ENCODE peak calls at places on chromosome 18, in four cellular contexts. One of them, this sample, is unnamed.

GRCh38 chr18:25896178-25896780 is 194.1 kb downstream of the SS18 start:
- DNase-seq in heart right ventricle: no peak
- DNase-seq in left ventricle myocardium inferior: no peak
- DNase-seq in CD8-positive, alpha-beta T cell: no peak
- DNase-seq in this sample: no peak

GRCh38 chr18:2681993-2682603 is 26.6 kb downstream of the SMCHD1 start:
- DNase-seq in left ventricle myocardium inferior: no peak
- DNase-seq in CD8-positive, alpha-beta T cell: no peak
- DNase-seq in heart right ventricle: no peak
- DNase-seq in this sample: no peak

GRCh38 chr18:59911600-59911999 is 11.8 kb downstream of the PMAIP1 start:
- DNase-seq in left ventricle myocardium inferior: no peak
- DNase-seq in CD8-positive, alpha-beta T cell: no peak
- DNase-seq in heart right ventricle: no peak
- DNase-seq in this sample: no peak

GRCh38 chr18:5481621-5482020 is 62.2 kb downstream of the EPB41L3 start:
- DNase-seq in left ventricle myocardium inferior: no peak
- DNase-seq in CD8-positive, alpha-beta T cell: no peak
- DNase-seq in heart right ventricle: no peak
- DNase-seq in this sample: no peak

GRCh38 chr18:35888329-35888728 is 84.2 kb upstream of the RMP24 start:
- DNase-seq in heart right ventricle: no peak
- DNase-seq in CD8-positive, alpha-beta T cell: no peak
- DNase-seq in left ventricle myocardium inferior: no peak
- DNase-seq in this sample: no peak

GRCh38 chr18:69890558-69890957 is 57.1 kb downstream of the CD226 start:
- DNase-seq in heart right ventricle: no peak
- DNase-seq in CD8-positive, alpha-beta T cell: no peak
- DNase-seq in left ventricle myocardium inferior: no peak
- DNase-seq in this sample: no peak

GRCh38 chr18:1848716-1849115 is 722.6 kb downstream of the METTL4 start:
- DNase-seq in CD8-positive, alpha-beta T cell: no peak
- DNase-seq in heart right ventricle: no peak
- DNase-seq in left ventricle myocardium inferior: no peak
- DNase-seq in this sample: no peak

GRCh38 chr18:41753826-41754225 is 201.2 kb upstream of the PIK3C3 start:
- DNase-seq in left ventricle myocardium inferior: no peak
- DNase-seq in CD8-positive, alpha-beta T cell: no peak
- DNase-seq in heart right ventricle: no peak
- DNase-seq in this sample: no peak

GRCh38 chr18:38369772-38370690 is 804.4 kb upstream of the CELF4 start:
- DNase-seq in left ventricle myocardium inferior: no peak
- DNase-seq in heart right ventricle: no peak
- DNase-seq in CD8-positive, alpha-beta T cell: no peak
- DNase-seq in this sample: no peak

GRCh38 chr18:60892855-60893254 is 440.4 kb upstream of the CDH20 start:
- DNase-seq in left ventricle myocardium inferior: no peak
- DNase-seq in heart right ventricle: no peak
- DNase-seq in CD8-positive, alpha-beta T cell: no peak
- DNase-seq in this sample: no peak

GRCh38 chr18:68033466-68033865 is 516.9 kb upstream of the DSEL start:
- DNase-seq in left ventricle myocardium inferior: no peak
- DNase-seq in heart right ventricle: no peak
- DNase-seq in CD8-positive, alpha-beta T cell: no peak
- DNase-seq in this sample: no peak

GRCh38 chr18:36149514-36150289 is 20.0 kb downstream of the ELP2 start:
- DNase-seq in heart right ventricle: no peak
- DNase-seq in CD8-positive, alpha-beta T cell: no peak
- DNase-seq in left ventricle myocardium inferior: no peak
- DNase-seq in this sample: no peak

GRCh38 chr18:37435996-37436395 is 129.6 kb downstream of the CELF4 start:
- DNase-seq in heart right ventricle: no peak
- DNase-seq in CD8-positive, alpha-beta T cell: no peak
- DNase-seq in left ventricle myocardium inferior: no peak
- DNase-seq in this sample: no peak

GRCh38 chr18:48024009-48024512 is 93.6 kb upstream of the SMAD2 start:
- DNase-seq in heart right ventricle: no peak
- DNase-seq in left ventricle myocardium inferior: no peak
- DNase-seq in CD8-positive, alpha-beta T cell: no peak
- DNase-seq in this sample: no peak

GRCh38 chr18:28884304-28884703 is 707.4 kb upstream of the CDH2 start:
- DNase-seq in heart right ventricle: no peak
- DNase-seq in left ventricle myocardium inferior: no peak
- DNase-seq in CD8-positive, alpha-beta T cell: no peak
- DNase-seq in this sample: no peak

GRCh38 chr18:54611819-54612218 is 20.8 kb downstream of the DYNAP start:
- DNase-seq in CD8-positive, alpha-beta T cell: no peak
- DNase-seq in left ventricle myocardium inferior: no peak
- DNase-seq in heart right ventricle: no peak
- DNase-seq in this sample: no peak

GRCh38 chr18:2515408-2515807 is 55.9 kb downstream of the METTL4 start:
- DNase-seq in heart right ventricle: no peak
- DNase-seq in left ventricle myocardium inferior: no peak
- DNase-seq in CD8-positive, alpha-beta T cell: no peak
- DNase-seq in this sample: no peak

GRCh38 chr18:4758980-4759379 is 303.9 kb upstream of the DLGAP1 start:
- DNase-seq in heart right ventricle: no peak
- DNase-seq in CD8-positive, alpha-beta T cell: no peak
- DNase-seq in left ventricle myocardium inferior: no peak
- DNase-seq in this sample: no peak

GRCh38 chr18:24846133-24846532 is 385.7 kb downstream of the HRH4 start:
- DNase-seq in CD8-positive, alpha-beta T cell: no peak
- DNase-seq in heart right ventricle: no peak
- DNase-seq in left ventricle myocardium inferior: no peak
- DNase-seq in this sample: no peak

GRCh38 chr18:34809697-34810096 is 99.6 kb downstream of the DTNA start:
- DNase-seq in CD8-positive, alpha-beta T cell: no peak
- DNase-seq in left ventricle myocardium inferior: peak; percentile 55
- DNase-seq in heart right ventricle: peak; percentile 41
- DNase-seq in this sample: peak; percentile 53

GRCh38 chr18:42028232-42028832 is 73.3 kb downstream of the PIK3C3 start:
- DNase-seq in CD8-positive, alpha-beta T cell: no peak
- DNase-seq in heart right ventricle: no peak
- DNase-seq in left ventricle myocardium inferior: no peak
- DNase-seq in this sample: peak; percentile 33

GRCh38 chr18:69528439-69528838 is 127.8 kb downstream of the DOK6 start:
- DNase-seq in heart right ventricle: no peak
- DNase-seq in CD8-positive, alpha-beta T cell: no peak
- DNase-seq in left ventricle myocardium inferior: no peak
- DNase-seq in this sample: no peak

GRCh38 chr18:76657428-76657827 is 162.4 kb upstream of the ZNF516 start:
- DNase-seq in heart right ventricle: no peak
- DNase-seq in left ventricle myocardium inferior: no peak
- DNase-seq in CD8-positive, alpha-beta T cell: no peak
- DNase-seq in this sample: no peak

GRCh38 chr18:59985289-59985688 is 85.5 kb downstream of the PMAIP1 start:
- DNase-seq in left ventricle myocardium inferior: no peak
- DNase-seq in CD8-positive, alpha-beta T cell: no peak
- DNase-seq in heart right ventricle: no peak
- DNase-seq in this sample: no peak

GRCh38 chr18:39223283-39223682 is 1657.7 kb upstream of the CELF4 start:
- DNase-seq in heart right ventricle: no peak
- DNase-seq in left ventricle myocardium inferior: no peak
- DNase-seq in CD8-positive, alpha-beta T cell: no peak
- DNase-seq in this sample: no peak

GRCh38 chr18:58552057-58552461 is 76.8 kb downstream of the ALPK2 start:
- DNase-seq in CD8-positive, alpha-beta T cell: no peak
- DNase-seq in heart right ventricle: no peak
- DNase-seq in left ventricle myocardium inferior: no peak
- DNase-seq in this sample: no peak

GRCh38 chr18:13376841-13377351 is 158.3 kb downstream of the LDLRAD4 start:
- DNase-seq in heart right ventricle: no peak
- DNase-seq in left ventricle myocardium inferior: no peak
- DNase-seq in CD8-positive, alpha-beta T cell: peak; percentile 39
- DNase-seq in this sample: no peak

GRCh38 chr18:54416459-54416858 is 58.8 kb downstream of the C18orf54 start:
- DNase-seq in left ventricle myocardium inferior: no peak
- DNase-seq in heart right ventricle: no peak
- DNase-seq in CD8-positive, alpha-beta T cell: no peak
- DNase-seq in this sample: no peak

GRCh38 chr18:27996792-27997191 is 180.1 kb downstream of the CDH2 start:
- DNase-seq in CD8-positive, alpha-beta T cell: no peak
- DNase-seq in heart right ventricle: no peak
- DNase-seq in left ventricle myocardium inferior: no peak
- DNase-seq in this sample: no peak

GRCh38 chr18:72541871-72542690 is 2.1 kb downstream of the CBLN2 start:
- DNase-seq in heart right ventricle: no peak
- DNase-seq in left ventricle myocardium inferior: no peak
- DNase-seq in CD8-positive, alpha-beta T cell: no peak
- DNase-seq in this sample: no peak

GRCh38 chr18:74517236-74517630 is 17.1 kb upstream of the CNDP1 start:
- DNase-seq in heart right ventricle: no peak
- DNase-seq in left ventricle myocardium inferior: no peak
- DNase-seq in CD8-positive, alpha-beta T cell: no peak
- DNase-seq in this sample: no peak

GRCh38 chr18:74514860-74515495 is 18.8 kb downstream of the CNDP2 start:
- DNase-seq in heart right ventricle: no peak
- DNase-seq in left ventricle myocardium inferior: no peak
- DNase-seq in CD8-positive, alpha-beta T cell: no peak
- DNase-seq in this sample: no peak

GRCh38 chr18:74513883-74514205 is 17.7 kb downstream of the CNDP2 start:
- DNase-seq in left ventricle myocardium inferior: no peak
- DNase-seq in heart right ventricle: no peak
- DNase-seq in CD8-positive, alpha-beta T cell: no peak
- DNase-seq in this sample: no peak

GRCh38 chr18:74516271-74517235 is 17.7 kb upstream of the CNDP1 start:
- DNase-seq in CD8-positive, alpha-beta T cell: no peak
- DNase-seq in heart right ventricle: no peak
- DNase-seq in left ventricle myocardium inferior: no peak
- DNase-seq in this sample: no peak

DNA sequence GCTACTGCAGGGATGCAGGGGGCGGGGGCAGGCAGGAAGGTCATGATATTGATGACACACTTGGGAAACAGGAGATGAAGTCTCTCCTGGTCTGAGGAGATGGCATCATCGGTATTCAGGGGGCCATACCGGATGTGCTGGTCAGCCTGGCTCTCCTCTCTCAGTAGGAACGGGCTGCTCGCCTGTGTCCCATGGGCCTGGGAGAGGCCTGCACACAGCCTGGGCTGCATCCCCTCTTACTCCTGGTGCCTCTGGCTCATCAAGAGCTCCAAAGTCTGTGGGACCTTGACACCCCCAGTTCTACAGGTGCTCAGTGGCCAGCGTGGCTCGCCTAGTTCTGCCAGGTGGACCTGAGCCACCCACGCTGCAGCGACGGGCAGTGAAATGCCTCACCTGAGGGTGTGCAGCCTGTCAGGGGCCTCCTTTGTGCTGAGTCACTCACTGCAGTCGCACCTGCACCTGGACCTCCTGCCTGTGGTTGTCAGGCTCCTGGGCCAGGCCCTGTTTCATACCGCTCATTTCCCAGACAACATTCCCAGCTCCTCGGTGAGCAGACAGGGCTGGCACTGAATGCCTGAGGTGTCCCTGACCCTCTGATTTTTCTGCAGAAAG is 18.6 kb upstream of the CNDP1 start:
- DNase-seq in left ventricle myocardium inferior: no peak
- DNase-seq in heart right ventricle: no peak
- DNase-seq in CD8-positive, alpha-beta T cell: no peak
- DNase-seq in this sample: no peak
- H3K36me3 ChIP-seq in left ventricle myocardium inferior: peaks cover 97% of the 10 kb centered on the region
- H3K36me3 ChIP-seq in heart right ventricle: no peaks in the 10 kb centered on the region
- H3K36me3 ChIP-seq in CD8-positive, alpha-beta T cell: peaks cover 67% of the 10 kb centered on the region
- H3K36me3 ChIP-seq in this sample: no peaks in the 10 kb centered on the region

DNA sequence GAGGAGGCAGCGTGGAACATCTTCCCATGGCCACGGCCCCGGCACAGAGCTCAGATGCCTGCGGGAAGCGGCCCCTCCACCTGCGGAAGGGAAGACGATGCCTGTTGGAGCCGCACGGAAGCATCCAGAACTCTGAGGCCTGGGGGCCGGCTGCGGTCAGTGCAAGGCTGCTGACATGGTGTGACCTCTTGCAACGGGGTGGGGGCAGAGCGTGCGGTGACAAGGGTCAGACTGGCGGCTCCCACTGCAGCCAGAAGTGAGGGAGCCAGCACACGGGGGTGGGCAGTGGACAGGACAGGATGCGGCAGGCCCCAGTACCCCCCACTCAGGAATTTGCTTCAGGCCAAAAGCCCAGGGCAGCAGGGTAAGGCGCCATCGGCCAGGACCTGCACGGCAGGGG is 48.8 kb downstream of the SLC66A2 start:
- DNase-seq in left ventricle myocardium inferior: no peak
- DNase-seq in CD8-positive, alpha-beta T cell: no peak
- DNase-seq in heart right ventricle: no peak
- DNase-seq in this sample: no peak
- H3K9me3 ChIP-seq in left ventricle myocardium inferior: peaks cover 22% of the 10 kb centered on the region
- H3K9me3 ChIP-seq in CD8-positive, alpha-beta T cell: no peaks in the 10 kb centered on the region
- H3K9me3 ChIP-seq in heart right ventricle: no peaks in the 10 kb centered on the region
- H3K9me3 ChIP-seq in this sample: peaks cover 31% of the 10 kb centered on the region

GRCh38 chr18:6961331-6961730 is 156.3 kb downstream of the LAMA1 start:
- DNase-seq in left ventricle myocardium inferior: no peak
- DNase-seq in heart right ventricle: no peak
- DNase-seq in CD8-positive, alpha-beta T cell: no peak
- DNase-seq in this sample: no peak

GRCh38 chr18:6960124-6960523 is 157.5 kb downstream of the LAMA1 start:
- DNase-seq in heart right ventricle: no peak
- DNase-seq in left ventricle myocardium inferior: no peak
- DNase-seq in CD8-positive, alpha-beta T cell: no peak
- DNase-seq in this sample: no peak

GRCh38 chr18:6960656-6961055 is 156.9 kb downstream of the LAMA1 start:
- DNase-seq in left ventricle myocardium inferior: no peak
- DNase-seq in CD8-positive, alpha-beta T cell: no peak
- DNase-seq in heart right ventricle: no peak
- DNase-seq in this sample: no peak

GRCh38 chr18:6962571-6963451 is 154.8 kb downstream of the LAMA1 start:
- DNase-seq in CD8-positive, alpha-beta T cell: no peak
- DNase-seq in left ventricle myocardium inferior: no peak
- DNase-seq in heart right ventricle: no peak
- DNase-seq in this sample: peak; percentile 44

GRCh38 chr18:6963452-6964097 is 154.0 kb downstream of the LAMA1 start:
- DNase-seq in CD8-positive, alpha-beta T cell: no peak
- DNase-seq in heart right ventricle: no peak
- DNase-seq in left ventricle myocardium inferior: no peak
- DNase-seq in this sample: no peak
- H3K36me3 ChIP-seq in CD8-positive, alpha-beta T cell: no peaks in the 10 kb centered on the region
- H3K36me3 ChIP-seq in heart right ventricle: no peaks in the 10 kb centered on the region
- H3K36me3 ChIP-seq in left ventricle myocardium inferior: no peaks in the 10 kb centered on the region
- H3K36me3 ChIP-seq in this sample: no peaks in the 10 kb centered on the region

DNA sequence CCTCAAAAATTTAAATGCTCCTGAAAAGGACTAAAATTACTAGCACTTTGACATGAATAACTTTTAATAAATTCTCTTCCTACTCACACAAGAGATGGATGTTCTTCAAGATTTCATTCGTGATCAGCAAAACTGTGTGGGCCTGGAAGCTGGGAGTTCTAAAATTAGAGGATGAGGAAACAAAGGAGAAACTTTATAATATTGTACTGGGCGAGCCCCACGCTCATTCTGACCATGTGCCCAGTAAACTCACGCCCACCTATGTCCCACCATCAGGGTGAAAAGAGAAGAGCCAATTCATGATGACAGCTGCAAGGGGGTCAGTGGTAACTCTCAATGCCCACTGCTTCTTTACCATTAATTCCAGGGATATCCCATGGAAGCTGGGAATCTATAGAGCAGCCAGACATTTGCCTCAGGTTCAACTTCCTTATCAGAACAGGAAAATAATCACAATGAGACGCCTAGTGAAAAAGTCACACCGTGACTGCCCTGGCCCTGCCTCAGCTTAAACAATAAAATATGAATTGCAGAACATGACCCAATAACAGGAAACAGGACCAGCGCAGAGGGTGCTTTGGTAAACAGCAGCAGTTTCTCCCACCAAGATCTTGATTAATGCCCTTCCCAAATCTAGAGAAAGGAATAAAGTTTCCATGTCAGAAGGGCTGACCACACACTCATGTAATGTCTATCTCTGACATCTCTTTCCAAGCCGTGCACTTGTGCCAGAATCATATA is 438.6 kb downstream of the TXNL1 start:
- DNase-seq in heart right ventricle: no peak
- DNase-seq in CD8-positive, alpha-beta T cell: no peak
- DNase-seq in left ventricle myocardium inferior: no peak
- DNase-seq in this sample: no peak
- H3K9me3 ChIP-seq in heart right ventricle: peaks cover 8% of the 10 kb centered on the region
- H3K9me3 ChIP-seq in CD8-positive, alpha-beta T cell: no peaks in the 10 kb centered on the region
- H3K9me3 ChIP-seq in left ventricle myocardium inferior: peaks cover 15% of the 10 kb centered on the region
- H3K9me3 ChIP-seq in this sample: peaks cover 13% of the 10 kb centered on the region